ENCODE peak calls at places on chromosomes 13 and 19, in ten cellular contexts. Z is mesenteric fat pad; X is tibial nerve; T is adrenal gland; Q is activated CD4-positive, alpha-beta T cell treated with anti-CD3 and anti-CD28 coated beads, Interleukin-2, amount 50 U/mL, for 1 hour; F is GM12865; S is myocyte; U is stimulated activated CD4-positive, alpha-beta T cell treated with anti-CD3 and anti-CD28 coated beads, Interleukin-1b, Interleukin-23, amount 100 ng/mL, for 24 hours; H is thoracic aorta; W is CD4-positive, CD25-positive, alpha-beta regulatory T cell. D is an unnamed sample.

GRCh38 chr13:32001392-32001768 is 30.2 kb upstream of the FRY start:
- DNase-seq in Z (no peak), X (no peak), T (no peak), Q (no peak), F (peak; percentile 64), S (peak; percentile 67), U (no peak), H (no peak), W (no peak), D (no peak)

GRCh38 chr13:48562296-48563066 is 29.6 kb upstream of the RCBTB2 start:
- DNase-seq in Z (no peak), X (no peak), T (no peak), Q (peak; percentile 36), F (peak; percentile 97), S (peak; percentile 67), U (peak; percentile 16), H (no peak), W (peak; percentile 53), D (no peak)

GRCh38 chr13:111008351-111008750 is 93.5 kb upstream of the ANKRD10 start:
- DNase-seq in Z (no peak), X (no peak), T (no peak), Q (no peak), F (no peak), S (no peak), U (no peak), H (no peak), W (no peak), D (no peak)

GRCh38 chr13:59444210-59444857 is 719.4 kb downstream of the DIAPH3 start:
- DNase-seq in Z (no peak), X (no peak), T (no peak), Q (no peak), F (no peak), S (no peak), U (no peak), H (no peak), W (no peak), D (no peak)

GRCh38 chr19:3132971-3133792 is 2.7 kb upstream of the GNA15 start:
- DNase-seq in Z (no peak), X (no peak), T (peak; percentile 66), Q (peak; percentile 74), F (peak; percentile 78), S (peak; percentile 96), U (peak; percentile 63), H (no peak), W (peak; percentile 68), D (peak; percentile 45)

GRCh38 chr13:51122868-51123267 is 11.8 kb upstream of the C13orf42 start:
- DNase-seq in Z (no peak), X (no peak), T (no peak), Q (no peak), F (peak; percentile 5), S (no peak), U (no peak), H (no peak), W (no peak), D (no peak)

GRCh38 chr13:97200081-97200942 is 21.8 kb upstream of the MBNL2 start:
- DNase-seq in Z (no peak), X (no peak), T (no peak), Q (no peak), F (no peak), S (no peak), U (no peak), H (no peak), W (no peak), D (no peak)

GRCh38 chr13:31248361-31248760 is 48.6 kb downstream of the B3GLCT start:
- DNase-seq in Z (no peak), X (no peak), T (no peak), Q (no peak), F (no peak), S (no peak), U (no peak), H (no peak), W (no peak), D (no peak)

GRCh38 chr13:109941221-109941620 is 154.8 kb upstream of the IRS2 start:
- DNase-seq in Z (no peak), X (no peak), T (no peak), Q (no peak), F (no peak), S (no peak), U (no peak), H (no peak), W (no peak), D (no peak)

GRCh38 chr13:44703371-44703770 is 127.2 kb upstream of the TSC22D1 start:
- DNase-seq in Z (no peak), X (no peak), T (no peak), Q (no peak), F (no peak), S (peak; percentile 79), U (no peak), H (no peak), W (no peak), D (no peak)

GRCh38 chr13:83667606-83668005 is 214.7 kb downstream of the SLITRK1 start:
- DNase-seq in Z (no peak), X (no peak), T (no peak), Q (no peak), F (no peak), S (no peak), U (no peak), H (no peak), W (no peak), D (no peak)

GRCh38 chr13:94382520-94382919 is 97.0 kb downstream of the DCT start:
- DNase-seq in Z (no peak), X (no peak), T (no peak), Q (no peak), F (no peak), S (no peak), U (no peak), H (no peak), W (no peak), D (no peak)

GRCh38 chr13:107864543-107865460 is 350.5 kb downstream of the LIG4 start:
- DNase-seq in Z (no peak), X (no peak), T (no peak), Q (no peak), F (peak; percentile 26), S (peak; percentile 60), U (no peak), H (no peak), W (no peak), D (peak; percentile 63)

GRCh38 chr13:30864352-30865130 is 41.5 kb upstream of the MEDAG start:
- DNase-seq in Z (peak; percentile 37), X (no peak), T (peak; percentile 38), Q (no peak), F (no peak), S (peak; percentile 57), U (no peak), H (no peak), W (no peak), D (no peak)

GRCh38 chr13:24678151-24678550 is 2.1 kb upstream of the ATP12A start:
- DNase-seq in Z (no peak), X (no peak), T (no peak), Q (no peak), F (no peak), S (no peak), U (no peak), H (no peak), W (no peak), D (no peak)

GRCh38 chr13:59483441-59484116 is 680.1 kb downstream of the DIAPH3 start:
- DNase-seq in Z (no peak), X (no peak), T (no peak), Q (no peak), F (no peak), S (no peak), U (no peak), H (no peak), W (no peak), D (no peak)